ENCODE peak calls at places on chromosomes 4 and X, in six cellular contexts. One of them, this sample, is unnamed. For H3K4me1, the result is how much of the 10 kb centered on the place peaks cover.

GRCh38 chr4:173041482-173041881 is 127.1 kb upstream of the GALNT7 start:
- DNase-seq in prostate gland: no peak
- DNase-seq in adrenal gland: no peak
- DNase-seq in IMR-90: no peak
- DNase-seq in Karpas-422: no peak
- DNase-seq in fibroblast of lung: no peak
- DNase-seq in this sample: no peak

GRCh38 chr4:73454920-73455319 is 18.9 kb downstream of the AFP start:
- DNase-seq in fibroblast of lung: no peak
- DNase-seq in IMR-90: no peak
- DNase-seq in prostate gland: no peak
- DNase-seq in Karpas-422: no peak
- DNase-seq in adrenal gland: no peak
- DNase-seq in this sample: no peak

GRCh38 chr4:128388352-128388630 is 100.7 kb upstream of the PGRMC2 start:
- DNase-seq in fibroblast of lung: no peak
- DNase-seq in Karpas-422: no peak
- DNase-seq in prostate gland: no peak
- DNase-seq in adrenal gland: no peak
- DNase-seq in IMR-90: no peak
- DNase-seq in this sample: no peak

GRCh38 chrX:10235851-10236250 is 79.1 kb downstream of the CLCN4 start:
- DNase-seq in IMR-90: peak
- DNase-seq in Karpas-422: no peak
- DNase-seq in prostate gland: no peak
- DNase-seq in fibroblast of lung: peak
- DNase-seq in adrenal gland: no peak
- DNase-seq in this sample: no peak

GRCh38 chrX:138128025-138128671 is 562.2 kb downstream of the ZIC3 start:
- DNase-seq in prostate gland: peak
- DNase-seq in IMR-90: peak
- DNase-seq in adrenal gland: peak
- DNase-seq in Karpas-422: peak
- DNase-seq in fibroblast of lung: peak
- DNase-seq in this sample: no peak

GRCh38 chr4:105225500-105225899 is 78.8 kb downstream of the TET2 start:
- DNase-seq in prostate gland: no peak
- DNase-seq in fibroblast of lung: no peak
- DNase-seq in IMR-90: no peak
- DNase-seq in adrenal gland: no peak
- DNase-seq in Karpas-422: no peak
- DNase-seq in this sample: no peak

GRCh38 chrX:56803849-56804681 is 75.0 kb downstream of the NBDY start:
- DNase-seq in adrenal gland: no peak
- DNase-seq in Karpas-422: no peak
- DNase-seq in prostate gland: no peak
- DNase-seq in IMR-90: no peak
- DNase-seq in fibroblast of lung: no peak
- DNase-seq in this sample: no peak

GRCh38 chrX:13646154-13646549 is 6.8 kb upstream of the TCEANC start:
- DNase-seq in adrenal gland: peak
- DNase-seq in fibroblast of lung: peak
- DNase-seq in IMR-90: peak
- DNase-seq in prostate gland: peak
- DNase-seq in Karpas-422: peak
- DNase-seq in this sample: peak

GRCh38 chrX:53284684-53285447 is 3.5 kb upstream of the IQSEC2 start:
- DNase-seq in adrenal gland: peak
- DNase-seq in prostate gland: peak
- DNase-seq in fibroblast of lung: peak
- DNase-seq in Karpas-422: peak
- DNase-seq in IMR-90: peak
- DNase-seq in this sample: peak

GRCh38 chr4:142130636-142131035 is 494.3 kb downstream of the IL15 start:
- DNase-seq in adrenal gland: no peak
- DNase-seq in IMR-90: no peak
- DNase-seq in Karpas-422: no peak
- DNase-seq in prostate gland: peak
- DNase-seq in fibroblast of lung: no peak
- DNase-seq in this sample: no peak

GRCh38 chr4:152427971-152428370 is 107.9 kb downstream of the FBXW7 start:
- DNase-seq in prostate gland: no peak
- DNase-seq in fibroblast of lung: no peak
- DNase-seq in adrenal gland: no peak
- DNase-seq in IMR-90: no peak
- DNase-seq in Karpas-422: no peak
- DNase-seq in this sample: no peak

GRCh38 chrX:153460826-153461225 is 9.6 kb downstream of the HAUS7 start:
- DNase-seq in prostate gland: no peak
- DNase-seq in fibroblast of lung: peak
- DNase-seq in IMR-90: peak
- DNase-seq in Karpas-422: peak
- DNase-seq in adrenal gland: peak
- DNase-seq in this sample: peak

GRCh38 chr4:189022441-189023035 is 883.3 kb downstream of the TRIML1 start:
- DNase-seq in Karpas-422: no peak
- DNase-seq in prostate gland: no peak
- DNase-seq in fibroblast of lung: peak
- DNase-seq in adrenal gland: no peak
- DNase-seq in IMR-90: peak
- DNase-seq in this sample: no peak

GRCh38 chr4:1576200-1576960 is 107.7 kb downstream of the FAM53A start:
- DNase-seq in fibroblast of lung: no peak
- DNase-seq in adrenal gland: no peak
- DNase-seq in prostate gland: no peak
- DNase-seq in IMR-90: no peak
- DNase-seq in Karpas-422: no peak
- DNase-seq in this sample: no peak

GRCh38 chrX:105752334-105752733 is 70.0 kb upstream of the NRK start:
- DNase-seq in prostate gland: no peak
- DNase-seq in Karpas-422: no peak
- DNase-seq in IMR-90: no peak
- DNase-seq in adrenal gland: no peak
- DNase-seq in fibroblast of lung: no peak
- DNase-seq in this sample: no peak

GRCh38 chr4:184362338-184362737 is 112.0 kb downstream of the IRF2 start:
- DNase-seq in adrenal gland: no peak
- DNase-seq in fibroblast of lung: no peak
- DNase-seq in IMR-90: no peak
- DNase-seq in Karpas-422: no peak
- DNase-seq in prostate gland: no peak
- DNase-seq in this sample: no peak

GRCh38 chrX:45714864-45715263 is 514.2 kb upstream of the DIPK2B start:
- DNase-seq in prostate gland: no peak
- DNase-seq in IMR-90: peak
- DNase-seq in fibroblast of lung: peak
- DNase-seq in Karpas-422: no peak
- DNase-seq in adrenal gland: peak
- DNase-seq in this sample: no peak

GRCh38 chr4:52263612-52264011 is 212.5 kb downstream of the SPATA18 start:
- DNase-seq in Karpas-422: no peak
- DNase-seq in fibroblast of lung: no peak
- DNase-seq in IMR-90: no peak
- DNase-seq in prostate gland: no peak
- DNase-seq in adrenal gland: peak
- DNase-seq in this sample: no peak

GRCh38 chr4:15466596-15466995 is 3.1 kb upstream of the CC2D2A start:
- DNase-seq in fibroblast of lung: no peak
- DNase-seq in Karpas-422: no peak
- DNase-seq in IMR-90: no peak
- DNase-seq in prostate gland: no peak
- DNase-seq in adrenal gland: no peak
- DNase-seq in this sample: no peak

GRCh38 chrX:136193771-136194170 is 46.4 kb downstream of the FHL1 start:
- DNase-seq in prostate gland: no peak
- DNase-seq in adrenal gland: no peak
- DNase-seq in IMR-90: no peak
- DNase-seq in fibroblast of lung: no peak
- DNase-seq in Karpas-422: no peak
- DNase-seq in this sample: no peak
- H3K4me1 ChIP-seq in prostate gland: under half
- H3K4me1 ChIP-seq in adrenal gland: under half
- H3K4me1 ChIP-seq in IMR-90: under half
- H3K4me1 ChIP-seq in fibroblast of lung: under half
- H3K4me1 ChIP-seq in Karpas-422: under half
- H3K4me1 ChIP-seq in this sample: under half

GRCh38 chrX:15215366-15215765 is 54.5 kb downstream of the ASB9 start:
- DNase-seq in IMR-90: no peak
- DNase-seq in Karpas-422: no peak
- DNase-seq in fibroblast of lung: no peak
- DNase-seq in prostate gland: no peak
- DNase-seq in adrenal gland: no peak
- DNase-seq in this sample: no peak
- H3K4me1 ChIP-seq in IMR-90: under half
- H3K4me1 ChIP-seq in Karpas-422: under half
- H3K4me1 ChIP-seq in fibroblast of lung: under half
- H3K4me1 ChIP-seq in prostate gland: under half
- H3K4me1 ChIP-seq in adrenal gland: under half
- H3K4me1 ChIP-seq in this sample: under half

DNA sequence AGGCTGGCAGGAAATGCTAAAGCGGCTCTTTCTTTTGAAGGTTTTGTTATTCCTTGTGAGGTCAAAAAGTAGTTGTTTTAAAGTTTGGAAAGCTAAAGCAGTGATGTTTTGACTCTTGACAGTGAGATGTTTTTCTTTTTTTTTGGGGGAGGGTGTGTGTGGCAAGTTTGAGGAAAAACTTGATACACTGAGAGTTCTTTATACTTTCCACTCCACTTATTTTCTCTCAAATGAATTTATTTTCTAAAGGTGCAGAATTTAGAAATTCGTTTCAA is 22.7 kb downstream of the PLS3 start:
- DNase-seq in adrenal gland: no peak
- DNase-seq in fibroblast of lung: no peak
- DNase-seq in prostate gland: no peak
- DNase-seq in IMR-90: no peak
- DNase-seq in Karpas-422: no peak
- DNase-seq in this sample: no peak
- H3K4me1 ChIP-seq in adrenal gland: under half
- H3K4me1 ChIP-seq in fibroblast of lung: under half
- H3K4me1 ChIP-seq in prostate gland: under half
- H3K4me1 ChIP-seq in IMR-90: under half
- H3K4me1 ChIP-seq in Karpas-422: under half
- H3K4me1 ChIP-seq in this sample: under half

GRCh38 chrX:23884427-23885024 is 23.2 kb downstream of the APOO start:
- DNase-seq in fibroblast of lung: no peak
- DNase-seq in prostate gland: no peak
- DNase-seq in adrenal gland: peak
- DNase-seq in IMR-90: peak
- DNase-seq in Karpas-422: no peak
- DNase-seq in this sample: no peak
- H3K4me1 ChIP-seq in fibroblast of lung: under half
- H3K4me1 ChIP-seq in prostate gland: under half
- H3K4me1 ChIP-seq in adrenal gland: under half
- H3K4me1 ChIP-seq in IMR-90: under half
- H3K4me1 ChIP-seq in Karpas-422: under half
- H3K4me1 ChIP-seq in this sample: under half

DNA sequence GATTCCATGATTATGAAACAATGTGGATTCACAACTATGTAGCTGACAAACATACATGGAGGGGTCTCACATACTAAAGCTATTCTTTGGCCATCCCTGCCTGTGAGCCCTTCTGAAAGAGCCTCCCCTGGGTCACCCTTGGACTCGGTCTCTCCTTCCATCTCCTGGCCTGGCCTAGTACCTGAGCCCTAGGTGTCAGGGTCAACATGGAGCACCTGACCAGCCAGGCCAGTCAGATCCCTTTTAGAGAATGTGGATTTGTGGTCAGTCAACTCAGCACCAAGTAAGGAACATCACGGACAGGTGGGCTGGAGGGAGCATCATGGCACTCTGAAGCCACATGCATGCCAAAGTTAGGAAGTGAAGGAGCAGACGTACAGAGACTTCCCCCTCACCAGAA is 16.3 kb downstream of the ATP8A1 start:
- DNase-seq in prostate gland: no peak
- DNase-seq in adrenal gland: no peak
- DNase-seq in fibroblast of lung: no peak
- DNase-seq in Karpas-422: no peak
- DNase-seq in IMR-90: no peak
- DNase-seq in this sample: no peak
- H3K4me1 ChIP-seq in prostate gland: under half
- H3K4me1 ChIP-seq in adrenal gland: under half
- H3K4me1 ChIP-seq in fibroblast of lung: under half
- H3K4me1 ChIP-seq in Karpas-422: half or more
- H3K4me1 ChIP-seq in IMR-90: under half
- H3K4me1 ChIP-seq in this sample: under half

GRCh38 chr4:185718578-185719492 is 93.2 kb downstream of the SORBS2 start:
- DNase-seq in prostate gland: no peak
- DNase-seq in adrenal gland: no peak
- DNase-seq in IMR-90: no peak
- DNase-seq in Karpas-422: no peak
- DNase-seq in fibroblast of lung: no peak
- DNase-seq in this sample: no peak

GRCh38 chr4:185721190-185721948 is 90.6 kb downstream of the SORBS2 start:
- DNase-seq in IMR-90: no peak
- DNase-seq in adrenal gland: peak
- DNase-seq in fibroblast of lung: peak
- DNase-seq in Karpas-422: no peak
- DNase-seq in prostate gland: no peak
- DNase-seq in this sample: no peak

GRCh38 chr4:185721949-185722316 is 90.1 kb downstream of the SORBS2 start:
- DNase-seq in IMR-90: no peak
- DNase-seq in fibroblast of lung: peak
- DNase-seq in prostate gland: no peak
- DNase-seq in adrenal gland: peak
- DNase-seq in Karpas-422: no peak
- DNase-seq in this sample: no peak

GRCh38 chr4:185717018-185717726 is 94.8 kb downstream of the SORBS2 start:
- DNase-seq in Karpas-422: no peak
- DNase-seq in prostate gland: no peak
- DNase-seq in adrenal gland: peak
- DNase-seq in fibroblast of lung: no peak
- DNase-seq in IMR-90: no peak
- DNase-seq in this sample: no peak

DNA sequence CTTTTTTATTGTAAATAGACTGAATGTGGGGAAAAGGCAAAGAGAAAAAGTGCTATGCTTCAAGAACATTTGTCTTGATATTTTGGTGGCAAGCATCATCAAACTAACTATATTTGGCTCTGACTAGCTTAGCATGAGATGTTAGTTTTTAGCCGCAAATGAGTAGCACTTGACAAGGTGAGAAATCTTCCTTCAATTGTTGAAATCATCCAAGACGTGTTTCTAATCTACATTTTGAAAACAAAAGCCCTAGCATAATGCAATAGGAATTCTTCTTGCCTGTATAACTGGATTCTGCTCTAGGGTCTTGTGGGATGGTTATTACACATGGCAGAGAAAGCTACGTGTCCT is 92.5 kb downstream of the SORBS2 start:
- DNase-seq in Karpas-422: no peak
- DNase-seq in fibroblast of lung: no peak
- DNase-seq in IMR-90: no peak
- DNase-seq in prostate gland: no peak
- DNase-seq in adrenal gland: no peak
- DNase-seq in this sample: no peak
- H3K4me1 ChIP-seq in Karpas-422: under half
- H3K4me1 ChIP-seq in fibroblast of lung: under half
- H3K4me1 ChIP-seq in IMR-90: under half
- H3K4me1 ChIP-seq in prostate gland: under half
- H3K4me1 ChIP-seq in adrenal gland: half or more
- H3K4me1 ChIP-seq in this sample: half or more